ENCODE peak calls at places on chromosomes 7 and 10, in nine cellular contexts. M is transverse colon, W is K562, Y is HCT116, N is spleen, O is SK-N-SH, A is endothelial cell of umbilical vein, G is sigmoid colon, V is Panc1. K is an unnamed sample.

GRCh38 chr7:121073463-121074099 is 85.1 kb downstream of the CPED1 start:
- DNase-seq in M (no peak), W (no peak), Y (no peak), N (no peak), O (no peak), A (no peak), G (no peak), V (no peak), K (no peak)

GRCh38 chr10:51706225-51706624 is 6.8 kb upstream of the CSTF2T start:
- DNase-seq in M (peak; percentile 69), W (no peak), Y (no peak), N (no peak), O (no peak), A (no peak), G (peak; percentile 97), V (no peak), K (no peak)

GRCh38 chr7:127838816-127839415 is 186.9 kb downstream of the SND1 start:
- DNase-seq in M (no peak), W (peak; percentile 87), Y (no peak), N (no peak), O (no peak), A (no peak), G (peak; percentile 69), V (no peak), K (no peak)

GRCh38 chr7:1566687-1567081 is 3.1 kb downstream of the PSMG3 start:
- DNase-seq in M (peak; percentile 54), W (no peak), Y (no peak), N (no peak), O (no peak), A (no peak), G (no peak), V (no peak), K (no peak)

GRCh38 chr7:67463983-67464382 is 467.4 kb downstream of the TYW1 start:
- DNase-seq in M (no peak), W (no peak), Y (no peak), N (no peak), O (peak; percentile 64), A (no peak), G (no peak), V (no peak), K (no peak)

GRCh38 chr10:24866615-24867583 is 85.5 kb downstream of the PRTFDC1 start:
- DNase-seq in M (peak; percentile 42), W (peak; percentile 63), Y (no peak), N (no peak), O (no peak), A (peak; percentile 46), G (peak; percentile 74), V (no peak), K (no peak)

GRCh38 chr10:34194259-34194658 is 620.8 kb downstream of the PARD3 start:
- DNase-seq in M (no peak), W (no peak), Y (no peak), N (no peak), O (peak; percentile 42), A (no peak), G (no peak), V (no peak), K (no peak)

GRCh38 chr7:2972531-2973161 is 71.0 kb downstream of the CARD11 start:
- DNase-seq in M (no peak), W (no peak), Y (no peak), N (no peak), O (no peak), A (no peak), G (peak; percentile 15), V (no peak), K (peak; percentile 49)

GRCh38 chr10:7794627-7795026 is 6.7 kb downstream of the ATP5F1C start:
- DNase-seq in M (no peak), W (no peak), Y (no peak), N (no peak), O (no peak), A (no peak), G (no peak), V (no peak), K (no peak)

GRCh38 chr7:122304604-122304975 is at the start of gene FEZF1:
- DNase-seq in M (no peak), W (no peak), Y (peak; percentile 53), N (no peak), O (no peak), A (no peak), G (no peak), V (no peak), K (no peak)

GRCh38 chr7:122303522-122303970 is 1.0 kb downstream of the FEZF1 start:
- DNase-seq in M (no peak), W (no peak), Y (no peak), N (peak; percentile 66), O (no peak), A (no peak), G (no peak), V (no peak), K (no peak)

GRCh38 chr7:122302826-122303521 is 1.6 kb downstream of the FEZF1 start:
- DNase-seq in M (no peak), W (no peak), Y (no peak), N (no peak), O (no peak), A (peak; percentile 30), G (no peak), V (no peak), K (no peak)

GRCh38 chr7:122304996-122305421 is 459 bp upstream of the FEZF1 start:
- DNase-seq in M (no peak), W (no peak), Y (no peak), N (no peak), O (no peak), A (no peak), G (no peak), V (no peak), K (no peak)

GRCh38 chr7:122303971-122304603 is 463 bp downstream of the FEZF1 start:
- DNase-seq in M (no peak), W (no peak), Y (no peak), N (peak; percentile 61), O (peak; percentile 39), A (no peak), G (no peak), V (no peak), K (no peak)
- H3K27ac ChIP-seq in M (no peak overlapping the region), W (no peak overlapping the region), Y (no peak overlapping the region), N (no peak overlapping the region), O (no peak overlapping the region), A (no peak overlapping the region), G (no peak overlapping the region), V (no peak overlapping the region), K (no peak overlapping the region)

DNA sequence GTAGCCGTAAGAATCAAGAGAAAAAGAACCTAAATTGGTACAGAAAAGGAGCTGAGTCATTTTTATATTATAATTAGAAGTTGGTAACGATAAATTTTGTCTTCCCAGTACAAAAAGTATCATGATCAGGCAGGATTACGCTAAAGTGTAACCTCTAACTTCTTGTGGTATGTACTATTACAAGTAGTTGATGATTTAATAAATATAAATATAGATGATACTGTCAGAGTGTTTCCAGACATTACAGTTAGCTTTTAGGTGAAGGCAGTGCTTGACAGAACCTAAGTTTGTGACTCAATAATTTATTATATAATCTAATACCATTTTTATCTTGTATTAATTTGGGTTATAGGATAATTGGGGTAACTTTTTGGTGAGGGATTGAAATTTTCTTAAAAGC is 53.4 kb downstream of the ZEB1 start:
- DNase-seq in M (no peak), W (no peak), Y (no peak), N (no peak), O (no peak), A (no peak), G (no peak), V (no peak), K (no peak)
- TF ChIP-seq POLR2AphosphoS5 in M (no peak), W (no peak), Y (no peak), N (no peak), O (no peak), A (no peak), G (no peak), V (no peak), K (no peak)

GRCh38 chr10:23200586-23200985 is 8.5 kb downstream of the PTF1A start:
- DNase-seq in M (no peak), W (no peak), Y (no peak), N (no peak), O (no peak), A (no peak), G (no peak), V (no peak), K (no peak)

GRCh38 chr10:23197416-23197861 is 5.3 kb downstream of the PTF1A start:
- DNase-seq in M (no peak), W (no peak), Y (no peak), N (no peak), O (no peak), A (no peak), G (no peak), V (no peak), K (peak; percentile 29)

GRCh38 chr10:23199768-23200511 is 7.8 kb downstream of the PTF1A start:
- DNase-seq in M (no peak), W (no peak), Y (no peak), N (no peak), O (no peak), A (no peak), G (no peak), V (no peak), K (no peak)

GRCh38 chr10:23198610-23198939 is 6.5 kb downstream of the PTF1A start:
- DNase-seq in M (no peak), W (no peak), Y (no peak), N (no peak), O (no peak), A (no peak), G (no peak), V (no peak), K (no peak)

GRCh38 chr10:23198940-23199767 is 7.0 kb downstream of the PTF1A start:
- DNase-seq in M (no peak), W (no peak), Y (no peak), N (no peak), O (peak; percentile 44), A (no peak), G (no peak), V (no peak), K (no peak)
- H3K4me3 ChIP-seq in M (no peak overlapping the region), W (no peak overlapping the region), Y (no peak overlapping the region), N (no peak overlapping the region), O (no peak overlapping the region), A (no peak overlapping the region), G (no peak overlapping the region), V (peak overlapping the region; percentile 31), K (no peak overlapping the region)

DNA sequence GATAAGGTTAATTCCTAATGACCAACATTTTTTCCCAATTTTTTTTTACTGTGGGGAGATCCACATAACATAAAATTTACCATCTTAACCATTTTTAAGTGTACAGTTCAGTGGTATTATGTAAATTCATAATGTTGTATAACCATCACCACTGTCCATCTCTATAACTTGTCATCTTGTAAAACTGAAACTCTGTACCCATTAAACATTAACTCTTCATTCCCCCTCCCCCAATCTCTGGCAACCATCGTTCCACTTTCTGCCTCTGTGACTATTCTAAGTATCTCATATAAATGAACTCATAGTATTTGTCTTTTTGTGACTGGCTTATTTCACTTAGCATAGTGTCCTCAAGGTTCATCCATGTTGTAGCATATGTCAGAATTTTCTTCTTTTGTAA is 46.0 kb upstream of the HPS1 start:
- DNase-seq in M (no peak), W (no peak), Y (no peak), N (no peak), O (no peak), A (no peak), G (no peak), V (no peak), K (no peak)
- H3K27ac ChIP-seq in M (no peak overlapping the region), W (no peak overlapping the region), Y (no peak overlapping the region), N (no peak overlapping the region), O (no peak overlapping the region), A (no peak overlapping the region), G (no peak overlapping the region), V (no peak overlapping the region), K (no peak overlapping the region)

DNA sequence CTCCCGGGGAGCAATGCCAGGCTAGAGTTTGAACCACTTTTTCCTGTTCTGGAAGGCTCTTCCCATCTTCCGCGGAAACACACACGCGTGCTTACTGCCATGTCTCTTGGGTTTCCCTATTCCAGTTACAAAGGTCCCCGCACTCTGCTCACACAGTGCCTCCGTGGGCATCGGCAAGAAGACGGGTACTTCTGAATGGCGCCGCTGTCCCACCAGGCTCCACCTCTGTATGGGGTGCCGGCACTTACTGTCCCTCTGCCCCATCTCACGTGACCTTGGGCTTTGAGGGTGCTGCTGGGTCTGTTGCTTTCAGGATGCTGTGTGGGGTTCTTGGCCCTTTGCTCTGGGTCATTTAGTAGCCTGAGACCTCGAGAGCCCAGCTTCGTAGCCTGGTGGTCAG is 170.7 kb upstream of the SH2B2 start:
- DNase-seq in M (no peak), W (no peak), Y (no peak), N (peak; percentile 34), O (no peak), A (no peak), G (peak; percentile 33), V (no peak), K (no peak)
- TF ChIP-seq POLR2AphosphoS5 in M (no peak), W (no peak), Y (no peak), N (no peak), O (no peak), A (no peak), G (no peak), V (no peak), K (no peak)